ENCODE peak calls at places on chromosome 13, in ten cellular contexts. J, Z, Q, H, N, F, B, W, X and P are unnamed samples.
A peak's percentile ranks its signal among the peaks of the same experiment; 100 is the strongest.

GRCh38 chr13:106530209-106530906 is 5.1 kb downstream of the EFNB2 start:
- DNase-seq in J (no peak), Z (no peak), Q (no peak), H (no peak), N (no peak), F (no peak), B (no peak), W (no peak), X (no peak), P (no peak)

GRCh38 chr13:20891768-20892167 is 10.8 kb downstream of the XPO4 start:
- DNase-seq in J (no peak), Z (no peak), Q (no peak), H (no peak), N (no peak), F (no peak), B (no peak), W (no peak), X (no peak), P (no peak)

GRCh38 chr13:59086147-59086546 is 1077.6 kb downstream of the DIAPH3 start:
- DNase-seq in J (no peak), Z (no peak), Q (peak; percentile 38), H (no peak), N (no peak), F (no peak), B (peak; percentile 35), W (no peak), X (no peak), P (no peak)

GRCh38 chr13:96034662-96035061 is 18.5 kb downstream of the UGGT2 start:
- DNase-seq in J (no peak), Z (no peak), Q (no peak), H (no peak), N (no peak), F (no peak), B (no peak), W (no peak), X (no peak), P (no peak)

GRCh38 chr13:59034198-59034597 is 1129.5 kb downstream of the DIAPH3 start:
- DNase-seq in J (no peak), Z (no peak), Q (no peak), H (no peak), N (no peak), F (no peak), B (no peak), W (no peak), X (no peak), P (no peak)

GRCh38 chr13:113552079-113552478 is 32.5 kb upstream of the TFDP1 start:
- DNase-seq in J (no peak), Z (no peak), Q (no peak), H (no peak), N (no peak), F (no peak), B (no peak), W (no peak), X (no peak), P (no peak)

GRCh38 chr13:21075303-21076264 is 14.2 kb upstream of the LATS2 start:
- DNase-seq in J (no peak), Z (no peak), Q (no peak), H (peak; percentile 73), N (no peak), F (no peak), B (no peak), W (no peak), X (peak; percentile 43), P (no peak)

GRCh38 chr13:21203132-21203531 is 26.7 kb downstream of the MRPL57 start:
- DNase-seq in J (no peak), Z (no peak), Q (no peak), H (no peak), N (no peak), F (no peak), B (no peak), W (no peak), X (no peak), P (no peak)

GRCh38 chr13:36536546-36536945 is 104.3 kb downstream of the CCNA1 start:
- DNase-seq in J (no peak), Z (no peak), Q (no peak), H (no peak), N (no peak), F (no peak), B (no peak), W (no peak), X (no peak), P (no peak)

GRCh38 chr13:74064805-74065204 is 69.4 kb downstream of the KLF12 start:
- DNase-seq in J (no peak), Z (no peak), Q (no peak), H (no peak), N (no peak), F (no peak), B (no peak), W (no peak), X (no peak), P (no peak)

GRCh38 chr13:97068964-97069815 is 74.9 kb upstream of the OXGR1 start:
- DNase-seq in J (no peak), Z (no peak), Q (no peak), H (no peak), N (no peak), F (no peak), B (no peak), W (no peak), X (no peak), P (no peak)